ENCODE peak calls at places on chromosomes 13 and 19, in eight cellular contexts. One of them, this sample, is unnamed. For H3K9me3, H3K36me3 and H3K4me1, the result is how much of the 10 kb centered on the place peaks cover.

GRCh38 chr19:4521170-4521887 is 3.0 kb upstream of the PLIN4 start:
- DNase-seq in effector memory CD4-positive, alpha-beta T cell: no peak
- DNase-seq in fibroblast of lung: no peak
- DNase-seq in gastrocnemius medialis: no peak
- DNase-seq in neuronal stem cell: no peak
- DNase-seq in breast epithelium: no peak
- DNase-seq in tibial artery: no peak
- DNase-seq in iPS DF 6.9: no peak
- DNase-seq in this sample: no peak

GRCh38 chr13:44306401-44307192 is 67.0 kb upstream of the SERP2 start:
- DNase-seq in breast epithelium: peak
- DNase-seq in gastrocnemius medialis: no peak
- DNase-seq in neuronal stem cell: peak
- DNase-seq in fibroblast of lung: peak
- DNase-seq in iPS DF 6.9: no peak
- DNase-seq in effector memory CD4-positive, alpha-beta T cell: no peak
- DNase-seq in tibial artery: peak
- DNase-seq in this sample: peak

GRCh38 chr13:111845621-111846351 is 221.2 kb upstream of the SOX1 start:
- DNase-seq in gastrocnemius medialis: no peak
- DNase-seq in fibroblast of lung: no peak
- DNase-seq in iPS DF 6.9: peak
- DNase-seq in neuronal stem cell: no peak
- DNase-seq in effector memory CD4-positive, alpha-beta T cell: no peak
- DNase-seq in breast epithelium: no peak
- DNase-seq in tibial artery: no peak
- DNase-seq in this sample: peak

GRCh38 chr13:34124912-34125311 is 307.0 kb downstream of the RFC3 start:
- DNase-seq in tibial artery: no peak
- DNase-seq in breast epithelium: no peak
- DNase-seq in gastrocnemius medialis: no peak
- DNase-seq in iPS DF 6.9: no peak
- DNase-seq in neuronal stem cell: no peak
- DNase-seq in fibroblast of lung: no peak
- DNase-seq in effector memory CD4-positive, alpha-beta T cell: no peak
- DNase-seq in this sample: no peak

GRCh38 chr13:50227356-50227755 is 212.1 kb downstream of the KCNRG start:
- DNase-seq in neuronal stem cell: no peak
- DNase-seq in breast epithelium: no peak
- DNase-seq in effector memory CD4-positive, alpha-beta T cell: no peak
- DNase-seq in gastrocnemius medialis: no peak
- DNase-seq in iPS DF 6.9: no peak
- DNase-seq in fibroblast of lung: no peak
- DNase-seq in tibial artery: no peak
- DNase-seq in this sample: no peak

GRCh38 chr19:43466793-43467192 is 1.4 kb upstream of the LYPD3 start:
- DNase-seq in gastrocnemius medialis: no peak
- DNase-seq in neuronal stem cell: no peak
- DNase-seq in fibroblast of lung: no peak
- DNase-seq in tibial artery: no peak
- DNase-seq in breast epithelium: no peak
- DNase-seq in iPS DF 6.9: no peak
- DNase-seq in effector memory CD4-positive, alpha-beta T cell: no peak
- DNase-seq in this sample: no peak

GRCh38 chr19:4724252-4724514 is 541 bp upstream of the DPP9 start:
- DNase-seq in iPS DF 6.9: no peak
- DNase-seq in neuronal stem cell: no peak
- DNase-seq in gastrocnemius medialis: no peak
- DNase-seq in breast epithelium: no peak
- DNase-seq in fibroblast of lung: no peak
- DNase-seq in tibial artery: no peak
- DNase-seq in effector memory CD4-positive, alpha-beta T cell: no peak
- DNase-seq in this sample: no peak

GRCh38 chr19:1087813-1088418 is 7.3 kb downstream of the POLR2E start:
- DNase-seq in iPS DF 6.9: no peak
- DNase-seq in effector memory CD4-positive, alpha-beta T cell: no peak
- DNase-seq in breast epithelium: no peak
- DNase-seq in gastrocnemius medialis: peak
- DNase-seq in tibial artery: peak
- DNase-seq in fibroblast of lung: no peak
- DNase-seq in neuronal stem cell: no peak
- DNase-seq in this sample: no peak

GRCh38 chr13:39571502-39572092 is 31.4 kb downstream of the LHFPL6 start:
- DNase-seq in tibial artery: no peak
- DNase-seq in fibroblast of lung: no peak
- DNase-seq in iPS DF 6.9: no peak
- DNase-seq in neuronal stem cell: no peak
- DNase-seq in gastrocnemius medialis: no peak
- DNase-seq in effector memory CD4-positive, alpha-beta T cell: no peak
- DNase-seq in breast epithelium: no peak
- DNase-seq in this sample: no peak

GRCh38 chr13:51906581-51906980 is 44.8 kb downstream of the CCDC70 start:
- DNase-seq in effector memory CD4-positive, alpha-beta T cell: no peak
- DNase-seq in gastrocnemius medialis: no peak
- DNase-seq in tibial artery: no peak
- DNase-seq in neuronal stem cell: no peak
- DNase-seq in iPS DF 6.9: no peak
- DNase-seq in breast epithelium: no peak
- DNase-seq in fibroblast of lung: no peak
- DNase-seq in this sample: peak

GRCh38 chr19:3770136-3771032 is 1.6 kb downstream of the RAX2 start:
- DNase-seq in gastrocnemius medialis: no peak
- DNase-seq in breast epithelium: no peak
- DNase-seq in effector memory CD4-positive, alpha-beta T cell: no peak
- DNase-seq in tibial artery: no peak
- DNase-seq in fibroblast of lung: no peak
- DNase-seq in iPS DF 6.9: no peak
- DNase-seq in neuronal stem cell: no peak
- DNase-seq in this sample: no peak

GRCh38 chr19:1181606-1182005 is 7.5 kb upstream of the SBNO2 start:
- DNase-seq in iPS DF 6.9: no peak
- DNase-seq in effector memory CD4-positive, alpha-beta T cell: no peak
- DNase-seq in tibial artery: no peak
- DNase-seq in gastrocnemius medialis: no peak
- DNase-seq in neuronal stem cell: no peak
- DNase-seq in fibroblast of lung: no peak
- DNase-seq in breast epithelium: peak
- DNase-seq in this sample: no peak

GRCh38 chr19:23395041-23395721 is at the start of gene ZNF91:
- DNase-seq in breast epithelium: peak
- DNase-seq in iPS DF 6.9: peak
- DNase-seq in tibial artery: peak
- DNase-seq in gastrocnemius medialis: peak
- DNase-seq in neuronal stem cell: peak
- DNase-seq in fibroblast of lung: peak
- DNase-seq in effector memory CD4-positive, alpha-beta T cell: peak
- DNase-seq in this sample: peak

GRCh38 chr19:23393121-23393520 is 2.1 kb downstream of the ZNF91 start:
- DNase-seq in effector memory CD4-positive, alpha-beta T cell: no peak
- DNase-seq in gastrocnemius medialis: no peak
- DNase-seq in iPS DF 6.9: no peak
- DNase-seq in fibroblast of lung: no peak
- DNase-seq in breast epithelium: peak
- DNase-seq in neuronal stem cell: no peak
- DNase-seq in tibial artery: no peak
- DNase-seq in this sample: no peak

GRCh38 chr19:23391239-23391638 is 4.0 kb downstream of the ZNF91 start:
- DNase-seq in fibroblast of lung: no peak
- DNase-seq in effector memory CD4-positive, alpha-beta T cell: no peak
- DNase-seq in gastrocnemius medialis: no peak
- DNase-seq in iPS DF 6.9: no peak
- DNase-seq in breast epithelium: no peak
- DNase-seq in tibial artery: no peak
- DNase-seq in neuronal stem cell: no peak
- DNase-seq in this sample: no peak

GRCh38 chr19:23392706-23393105 is 2.6 kb downstream of the ZNF91 start:
- DNase-seq in effector memory CD4-positive, alpha-beta T cell: no peak
- DNase-seq in breast epithelium: no peak
- DNase-seq in neuronal stem cell: no peak
- DNase-seq in fibroblast of lung: no peak
- DNase-seq in gastrocnemius medialis: no peak
- DNase-seq in iPS DF 6.9: no peak
- DNase-seq in tibial artery: no peak
- DNase-seq in this sample: no peak
- H3K9me3 ChIP-seq in effector memory CD4-positive, alpha-beta T cell: under half
- H3K9me3 ChIP-seq in breast epithelium: under half
- H3K9me3 ChIP-seq in neuronal stem cell: half or more
- H3K9me3 ChIP-seq in fibroblast of lung: under half
- H3K9me3 ChIP-seq in gastrocnemius medialis: under half
- H3K9me3 ChIP-seq in iPS DF 6.9: under half
- H3K9me3 ChIP-seq in tibial artery: under half
- H3K9me3 ChIP-seq in this sample: under half

DNA sequence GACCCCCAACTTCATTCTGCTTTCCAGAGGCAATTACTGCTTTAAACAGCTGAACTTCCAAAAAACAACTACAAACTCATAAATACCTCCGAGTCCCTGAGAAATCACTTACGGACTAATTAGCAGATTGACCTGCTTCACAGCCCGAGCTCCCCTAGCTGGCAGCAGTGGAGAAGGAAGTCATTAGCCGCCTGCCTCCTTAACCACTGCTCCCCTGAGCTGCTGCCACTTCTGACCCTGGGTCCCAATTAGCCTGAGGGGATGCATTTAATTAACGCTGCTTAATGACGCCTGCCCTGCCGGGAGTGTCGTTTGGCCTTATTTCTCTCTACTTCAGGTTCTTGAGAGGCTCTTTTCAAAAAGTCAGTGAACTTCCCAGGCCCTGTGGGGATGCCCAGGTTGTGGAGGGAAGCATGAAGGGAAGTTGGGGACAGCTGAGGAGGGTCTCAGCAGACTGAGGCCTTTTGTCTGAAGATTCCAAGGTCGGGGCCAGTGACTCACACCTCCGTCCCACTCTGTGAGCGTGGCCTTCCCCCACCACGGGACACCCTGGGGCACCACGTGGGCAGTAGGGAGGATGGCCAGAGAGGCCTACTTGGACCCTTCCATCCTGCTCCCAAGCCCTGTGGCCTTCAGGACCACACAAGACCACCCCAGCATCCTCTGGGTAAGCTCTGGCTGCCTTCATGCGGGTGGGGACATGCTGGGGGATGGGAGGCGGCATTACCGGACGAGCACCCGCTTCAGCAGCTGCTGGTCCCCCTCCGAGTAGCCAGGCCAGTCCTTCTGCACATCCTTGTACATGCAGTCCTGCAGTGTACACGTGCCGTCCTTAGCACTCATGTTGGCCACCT is 19.8 kb upstream of the ISYNA1 start:
- DNase-seq in fibroblast of lung: no peak
- DNase-seq in effector memory CD4-positive, alpha-beta T cell: no peak
- DNase-seq in tibial artery: no peak
- DNase-seq in neuronal stem cell: no peak
- DNase-seq in gastrocnemius medialis: no peak
- DNase-seq in breast epithelium: no peak
- DNase-seq in iPS DF 6.9: no peak
- DNase-seq in this sample: no peak
- H3K36me3 ChIP-seq in fibroblast of lung: under half
- H3K36me3 ChIP-seq in effector memory CD4-positive, alpha-beta T cell: half or more
- H3K36me3 ChIP-seq in tibial artery: under half
- H3K36me3 ChIP-seq in neuronal stem cell: under half
- H3K36me3 ChIP-seq in gastrocnemius medialis: under half
- H3K36me3 ChIP-seq in breast epithelium: under half
- H3K36me3 ChIP-seq in iPS DF 6.9: under half
- H3K36me3 ChIP-seq in this sample: under half

GRCh38 chr19:46718157-46718933 is 1.4 kb upstream of the PRKD2 start:
- DNase-seq in effector memory CD4-positive, alpha-beta T cell: peak
- DNase-seq in neuronal stem cell: no peak
- DNase-seq in tibial artery: no peak
- DNase-seq in iPS DF 6.9: no peak
- DNase-seq in breast epithelium: no peak
- DNase-seq in gastrocnemius medialis: no peak
- DNase-seq in fibroblast of lung: no peak
- DNase-seq in this sample: peak

GRCh38 chr19:46720516-46721239 is 3.8 kb upstream of the PRKD2 start:
- DNase-seq in breast epithelium: no peak
- DNase-seq in iPS DF 6.9: no peak
- DNase-seq in tibial artery: no peak
- DNase-seq in neuronal stem cell: no peak
- DNase-seq in effector memory CD4-positive, alpha-beta T cell: no peak
- DNase-seq in gastrocnemius medialis: no peak
- DNase-seq in fibroblast of lung: no peak
- DNase-seq in this sample: no peak

GRCh38 chr19:46718934-46719551 is 2.1 kb upstream of the PRKD2 start:
- DNase-seq in iPS DF 6.9: no peak
- DNase-seq in effector memory CD4-positive, alpha-beta T cell: no peak
- DNase-seq in tibial artery: no peak
- DNase-seq in neuronal stem cell: no peak
- DNase-seq in breast epithelium: no peak
- DNase-seq in fibroblast of lung: no peak
- DNase-seq in gastrocnemius medialis: no peak
- DNase-seq in this sample: no peak

GRCh38 chr19:46721269-46722003 is 4.5 kb upstream of the PRKD2 start:
- DNase-seq in fibroblast of lung: no peak
- DNase-seq in iPS DF 6.9: no peak
- DNase-seq in breast epithelium: no peak
- DNase-seq in tibial artery: no peak
- DNase-seq in neuronal stem cell: no peak
- DNase-seq in gastrocnemius medialis: no peak
- DNase-seq in effector memory CD4-positive, alpha-beta T cell: no peak
- DNase-seq in this sample: no peak

DNA sequence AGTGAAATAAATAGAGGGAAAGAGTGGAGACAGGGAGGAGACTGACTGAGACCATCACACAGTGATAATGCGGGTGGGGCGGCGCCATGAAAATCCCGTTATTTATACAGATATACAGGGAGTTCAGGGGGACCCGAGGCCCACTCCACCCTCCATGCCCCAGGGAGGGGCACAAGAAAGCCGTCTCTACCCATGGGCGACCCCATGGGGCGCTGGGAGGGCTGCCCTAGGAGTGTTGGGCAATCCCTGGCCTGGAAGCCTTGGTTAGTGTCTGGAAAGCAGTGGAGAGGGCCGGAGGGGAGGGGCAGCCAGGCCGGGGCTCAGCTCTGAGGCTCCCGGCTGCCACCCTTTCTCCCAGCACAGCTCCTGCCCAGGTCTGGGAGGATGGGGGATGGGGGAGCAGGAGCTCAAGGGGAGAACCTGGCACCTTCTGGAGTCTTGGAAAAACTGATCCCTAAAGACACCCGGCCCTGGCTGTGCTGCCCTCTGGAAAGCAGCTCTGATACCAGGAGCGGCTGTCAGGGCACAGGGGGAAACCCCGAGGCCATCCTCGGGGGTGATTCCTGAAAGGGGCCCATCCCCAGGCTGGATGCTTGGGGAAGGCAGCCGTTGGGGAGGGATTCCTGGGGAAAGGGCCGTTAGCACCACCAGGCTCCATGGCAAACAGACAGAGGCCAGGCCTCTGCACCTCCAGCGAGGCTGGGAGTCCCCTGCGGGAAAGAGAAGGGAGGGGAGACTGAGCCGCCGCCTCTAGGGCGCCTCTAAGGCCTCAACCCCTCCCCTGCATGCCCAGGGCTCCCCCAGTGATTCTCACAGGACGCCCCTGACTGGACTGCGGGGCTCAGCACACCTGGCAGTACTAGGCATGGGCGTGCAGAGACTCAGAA is 3.0 kb upstream of the PRKD2 start:
- DNase-seq in breast epithelium: no peak
- DNase-seq in tibial artery: no peak
- DNase-seq in iPS DF 6.9: no peak
- DNase-seq in fibroblast of lung: no peak
- DNase-seq in neuronal stem cell: no peak
- DNase-seq in gastrocnemius medialis: no peak
- DNase-seq in effector memory CD4-positive, alpha-beta T cell: no peak
- DNase-seq in this sample: no peak
- H3K4me1 ChIP-seq in breast epithelium: under half
- H3K4me1 ChIP-seq in tibial artery: under half
- H3K4me1 ChIP-seq in iPS DF 6.9: under half
- H3K4me1 ChIP-seq in fibroblast of lung: under half
- H3K4me1 ChIP-seq in neuronal stem cell: under half
- H3K4me1 ChIP-seq in gastrocnemius medialis: under half
- H3K4me1 ChIP-seq in effector memory CD4-positive, alpha-beta T cell: under half
- H3K4me1 ChIP-seq in this sample: under half

GRCh38 chr19:58213075-58213369 is 15.7 kb upstream of the ZNF544 start:
- DNase-seq in neuronal stem cell: no peak
- DNase-seq in fibroblast of lung: no peak
- DNase-seq in breast epithelium: no peak
- DNase-seq in gastrocnemius medialis: no peak
- DNase-seq in tibial artery: no peak
- DNase-seq in effector memory CD4-positive, alpha-beta T cell: no peak
- DNase-seq in iPS DF 6.9: no peak
- DNase-seq in this sample: no peak
- H3K9me3 ChIP-seq in neuronal stem cell: half or more
- H3K9me3 ChIP-seq in fibroblast of lung: under half
- H3K9me3 ChIP-seq in breast epithelium: half or more
- H3K9me3 ChIP-seq in gastrocnemius medialis: half or more
- H3K9me3 ChIP-seq in tibial artery: half or more
- H3K9me3 ChIP-seq in effector memory CD4-positive, alpha-beta T cell: half or more
- H3K9me3 ChIP-seq in iPS DF 6.9: under half
- H3K9me3 ChIP-seq in this sample: under half